ENCODE peak calls at places on chromosomes 6 and 20, in five cellular contexts. L, N, J, K and B are unnamed samples.

GRCh38 chr6:49982046-49982445 is 12.6 kb upstream of the DEFB113 start:
- DNase-seq in J (no peak), N (no peak), K (no peak), L (no peak), B (no peak)

GRCh38 chr6:195861-196360 is 96.4 kb upstream of the DUSP22 start:
- DNase-seq in K (peak), J (no peak), N (no peak), L (no peak), B (no peak)

GRCh38 chr6:165804331-165805066 is 141.5 kb upstream of the PDE10A start:
- DNase-seq in J (no peak), K (peak), N (peak), L (no peak), B (no peak)

GRCh38 chr6:24428615-24429014 is 25.9 kb downstream of the MRS2 start:
- DNase-seq in L (no peak), N (no peak), K (peak), J (peak), B (no peak)

GRCh38 chr20:63082308-63082938 is 75.7 kb upstream of the BHLHE23 start:
- DNase-seq in N (peak), L (peak), J (peak), K (peak), B (no peak)

GRCh38 chr6:152775441-152775840 is 24.8 kb downstream of the VIP start:
- DNase-seq in N (no peak), J (no peak), L (no peak), K (no peak), B (no peak)

GRCh38 chr6:98832282-98833100 is 1.9 kb upstream of the POU3F2 start:
- DNase-seq in N (no peak), L (peak), K (peak), J (peak), B (peak)

GRCh38 chr6:14464049-14464448 is 346.5 kb downstream of the CD83 start:
- DNase-seq in N (no peak), L (no peak), J (no peak), K (peak), B (no peak)

GRCh38 chr20:15411781-15412180 is 1074.4 kb upstream of the FLRT3 start:
- DNase-seq in J (no peak), N (no peak), K (no peak), L (no peak), B (no peak)

GRCh38 chr20:63054103-63054474 is 47.3 kb upstream of the BHLHE23 start:
- DNase-seq in N (peak), J (no peak), K (no peak), L (no peak), B (no peak)

GRCh38 chr20:49786226-49786625 is 26.4 kb upstream of the SLC9A8 start:
- DNase-seq in L (no peak), J (no peak), N (no peak), K (no peak), B (no peak)

GRCh38 chr20:62772994-62773858 is 23.0 kb upstream of the MRGBP start:
- DNase-seq in L (no peak), N (no peak), J (no peak), K (peak), B (no peak)

GRCh38 chr6:134287863-134288537 is 29.9 kb downstream of the SGK1 start:
- DNase-seq in J (no peak), L (no peak), K (peak), N (no peak), B (no peak)

GRCh38 chr6:31122803-31123706 is 2.8 kb upstream of the CDSN start:
- DNase-seq in L (no peak), J (no peak), N (no peak), K (peak), B (peak)

GRCh38 chr6:72328775-72329174 is 293.1 kb upstream of the KCNQ5 start:
- DNase-seq in N (no peak), L (no peak), K (peak), J (no peak), B (no peak)

GRCh38 chr6:96836579-96837137 is 619 bp downstream of the GPR63 start:
- DNase-seq in K (peak), N (no peak), L (peak), J (no peak), B (peak)

GRCh38 chr6:41527721-41528408 is 18.3 kb upstream of the FOXP4 start:
- DNase-seq in L (no peak), N (no peak), J (peak), K (peak), B (no peak)

GRCh38 chr20:52234302-52235045 is 42.9 kb upstream of the ZFP64 start:
- DNase-seq in J (no peak), K (no peak), L (no peak), N (no peak), B (no peak)

GRCh38 chr20:14775778-14776177 is 438.4 kb upstream of the FLRT3 start:
- DNase-seq in N (no peak), J (peak), K (peak), L (no peak), B (no peak)

GRCh38 chr20:63518351-63518861 is 2.2 kb upstream of the PPDPF start:
- DNase-seq in L (no peak), K (no peak), N (peak), J (no peak), B (peak)

GRCh38 chr6:112286756-112287155 is 32.4 kb upstream of the LAMA4 start:
- DNase-seq in N (no peak), L (no peak), J (no peak), K (no peak), B (no peak)

GRCh38 chr6:166588691-166589333 is 2.3 kb upstream of the RAMACL start:
- DNase-seq in K (peak), J (no peak), L (no peak), N (no peak), B (no peak)

GRCh38 chr6:100493206-100493888 is 28.6 kb upstream of the SIM1 start:
- DNase-seq in J (peak), L (no peak), K (no peak), N (no peak), B (no peak)

GRCh38 chr20:58312836-58313235 is 3.3 kb downstream of the RAB22A start:
- DNase-seq in J (peak), K (peak), L (no peak), N (no peak), B (no peak)

GRCh38 chr6:85449388-85449817 is 480 bp upstream of the NT5E start:
- DNase-seq in J (no peak), N (no peak), K (peak), L (peak), B (no peak)

GRCh38 chr6:63677282-63677681 is 41.7 kb downstream of the PHF3 start:
- DNase-seq in N (no peak), K (peak), J (no peak), L (no peak), B (no peak)

GRCh38 chr6:1381397-1382330 is 7.7 kb upstream of the FOXF2 start:
- DNase-seq in N (peak), L (peak), J (peak), K (peak), B (peak)

GRCh38 chr20:61931476-61932198 is 134.0 kb downstream of the TAF4 start:
- DNase-seq in J (no peak), N (peak), K (no peak), L (no peak), B (no peak)

GRCh38 chr6:111835807-111836206 is 37.4 kb downstream of the FYN start:
- DNase-seq in N (no peak), K (no peak), L (no peak), J (no peak), B (no peak)

GRCh38 chr20:47355489-47356219 is 845 bp downstream of the ZMYND8 start:
- DNase-seq in L (no peak), N (no peak), J (no peak), K (peak), B (no peak)

GRCh38 chr6:32785781-32786533 is 22.6 kb upstream of the HLA-DQB2 start:
- DNase-seq in L (peak), K (peak), N (peak), J (peak), B (peak)

GRCh38 chr20:38645980-38646858 is 44.6 kb downstream of the ARHGAP40 start:
- DNase-seq in J (peak), L (peak), K (peak), N (peak), B (peak)

GRCh38 chr6:158287047-158287446 is 25.2 kb upstream of the TULP4 start:
- DNase-seq in K (no peak), N (no peak), J (no peak), L (no peak), B (no peak)

GRCh38 chr6:36539814-36540568 is 7.3 kb downstream of the STK38 start:
- DNase-seq in L (no peak), N (no peak), K (no peak), J (no peak), B (no peak)
- H3K9ac ChIP-seq in L (no peak), N (no peak), K (no peak), J (no peak), B (no peak)

DNA sequence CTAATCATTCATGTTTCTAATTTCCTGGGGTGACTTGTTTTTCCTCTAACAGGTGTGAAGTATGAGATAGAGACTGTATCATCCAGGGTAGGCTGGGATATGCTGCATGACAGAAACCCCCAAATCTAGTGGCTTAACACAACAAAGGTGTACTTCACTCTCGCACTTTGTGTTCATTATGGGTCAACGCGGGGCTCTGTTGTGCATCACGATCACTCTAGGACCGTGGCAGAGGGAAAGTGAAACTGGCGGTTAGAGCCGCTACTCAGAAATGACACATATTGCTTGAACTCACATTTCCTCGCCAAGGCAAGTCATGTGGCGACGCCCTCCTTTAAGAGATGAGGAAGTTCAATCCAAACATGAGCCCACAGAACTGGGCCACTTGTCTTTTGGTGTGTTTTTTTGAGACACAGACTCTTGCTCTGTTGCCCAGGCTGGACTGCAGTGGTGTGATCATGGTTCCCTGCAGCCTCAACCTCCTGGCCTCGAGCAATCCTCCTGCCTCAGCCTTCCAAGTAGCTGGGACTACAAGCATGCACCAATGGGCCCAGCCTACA is 41.3 kb downstream of the PCNA start:
- DNase-seq in N (no peak), K (peak), J (peak), L (no peak), B (no peak)
- H3K9ac ChIP-seq in N (no peak), K (peak), J (no peak), L (no peak), B (no peak)

DNA sequence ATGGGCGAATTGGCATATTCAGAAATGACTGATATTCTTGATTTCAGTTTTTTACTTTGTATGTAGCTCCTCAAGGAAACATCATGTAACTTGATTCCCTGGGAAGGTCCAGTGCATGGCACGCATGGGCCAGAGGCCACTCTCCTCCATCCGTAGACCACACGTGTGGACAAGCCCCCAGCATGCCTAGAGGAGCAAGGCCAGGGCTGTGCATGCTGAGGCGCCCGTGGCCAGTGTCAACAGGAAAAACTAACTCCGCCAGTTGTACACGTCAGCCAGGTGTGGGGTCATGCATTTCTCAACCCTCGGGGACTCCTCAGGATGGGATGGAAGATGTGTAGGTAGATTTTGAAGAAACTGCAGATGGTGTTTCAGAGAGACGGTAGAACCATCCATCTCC is 37.8 kb upstream of the CD93 start:
- DNase-seq in N (no peak), J (no peak), L (no peak), K (no peak), B (no peak)
- H3K9ac ChIP-seq in N (no peak), J (no peak), L (no peak), K (no peak), B (no peak)

DNA sequence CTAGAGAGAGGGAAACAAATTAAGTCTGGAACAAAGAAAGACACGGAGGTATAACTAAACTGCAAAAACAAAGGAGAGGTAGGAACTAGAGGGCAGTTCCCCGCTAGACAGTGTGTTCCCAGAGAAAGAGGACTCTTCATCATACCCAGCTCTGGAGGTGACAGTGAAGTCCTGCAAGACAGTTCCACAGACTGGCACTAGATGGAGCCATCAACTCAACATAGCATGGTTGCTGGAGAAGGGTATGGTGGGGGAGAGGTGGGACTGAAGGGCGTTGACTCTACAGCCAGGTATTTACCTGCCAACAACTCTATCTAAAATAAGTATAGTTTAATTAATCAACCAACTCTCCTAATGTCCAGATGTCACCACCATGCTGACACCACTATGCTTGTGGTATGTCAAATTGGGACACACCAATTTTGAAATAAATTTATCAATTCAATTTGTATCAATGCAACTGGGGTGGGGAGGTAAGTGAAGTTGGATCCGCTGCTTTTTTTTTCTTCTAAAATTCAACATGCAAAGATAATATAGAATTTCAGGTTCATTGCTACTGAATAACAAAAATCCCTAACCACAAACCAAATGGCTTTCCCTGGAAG is 9.7 kb downstream of the BACH2 start:
- DNase-seq in K (peak), N (peak), L (peak), J (peak), B (peak)
- H3K9ac ChIP-seq in K (no peak), N (no peak), L (no peak), J (no peak), B (no peak)